ENCODE peak calls at places on chromosomes 1 and 21, in six cellular contexts. F is brain microvascular endothelial cell; U is activated T-cell treated with anti-CD3 and anti-CD28 coated beads, Interleukin-2, amount 50 U/mL, for 72 hours; J is RWPE1; E is lower lobe of right lung; H is T1000. O is an unnamed sample.

GRCh38 chr1:18580676-18581419 is 49.8 kb upstream of the PAX7 start:
- DNase-seq in F (no peak), J (no peak), H (no peak), U (no peak), E (no peak), O (no peak)

GRCh38 chr1:192402571-192402970 is 85.8 kb downstream of the RGS21 start:
- DNase-seq in H (no peak), F (no peak), J (no peak), U (no peak), E (no peak), O (no peak)

GRCh38 chr21:44438531-44439210 is 16.6 kb upstream of the LRRC3 start:
- DNase-seq in U (no peak), E (peak), H (no peak), J (no peak), F (no peak), O (no peak)

GRCh38 chr1:228228601-228229074 is 20.8 kb downstream of the OBSCN start:
- DNase-seq in F (peak), J (peak), E (no peak), H (peak), U (no peak), O (no peak)

GRCh38 chr1:177820213-177820612 is 149.6 kb downstream of the SEC16B start:
- DNase-seq in F (no peak), E (no peak), H (no peak), J (no peak), U (no peak), O (no peak)

GRCh38 chr21:16072692-16073091 is 342.9 kb downstream of the USP25 start:
- DNase-seq in U (no peak), E (no peak), H (no peak), J (no peak), F (peak), O (no peak)

GRCh38 chr1:218433744-218434143 is 88.6 kb downstream of the TGFB2 start:
- DNase-seq in U (no peak), F (no peak), J (no peak), E (no peak), H (no peak), O (no peak)

GRCh38 chr1:9320520-9321479 is 28.1 kb downstream of the SPSB1 start:
- DNase-seq in F (no peak), H (no peak), U (no peak), E (no peak), J (no peak), O (no peak)

GRCh38 chr21:16535100-16535418 is 805.3 kb downstream of the USP25 start:
- DNase-seq in F (no peak), U (no peak), J (no peak), H (no peak), E (peak), O (no peak)

GRCh38 chr1:182227864-182228547 is 163.6 kb downstream of the GLUL start:
- DNase-seq in F (no peak), U (no peak), E (no peak), H (no peak), J (no peak), O (no peak)

GRCh38 chr1:160664573-160665051 is 17.8 kb upstream of the SLAMF1 start:
- DNase-seq in E (no peak), J (no peak), U (no peak), F (no peak), H (no peak), O (no peak)

GRCh38 chr1:33257759-33258712 is 1.7 kb downstream of the ZNF362 start:
- DNase-seq in H (no peak), E (peak), J (no peak), F (no peak), U (no peak), O (no peak)

GRCh38 chr1:20137604-20138003 is 1.5 kb upstream of the PLA2G2F start:
- DNase-seq in F (no peak), E (peak), H (no peak), U (no peak), J (no peak), O (no peak)

GRCh38 chr1:167250482-167250881 is 29.8 kb downstream of the POU2F1 start:
- DNase-seq in H (no peak), E (no peak), F (no peak), J (no peak), U (no peak), O (no peak)

GRCh38 chr1:101044749-101045148 is 19.2 kb upstream of the DPH5 start:
- DNase-seq in H (no peak), U (no peak), J (no peak), F (no peak), E (no peak), O (no peak)

GRCh38 chr1:37315236-37315870 is 159.0 kb upstream of the ZC3H12A start:
- DNase-seq in E (no peak), F (no peak), U (no peak), H (no peak), J (no peak), O (no peak)

GRCh38 chr1:206814716-206815341 is 42.5 kb upstream of the IL10 start:
- DNase-seq in H (no peak), F (peak), E (no peak), U (no peak), J (no peak), O (no peak)

O was measured in GM10248.